ENCODE peak calls at places on chromosomes 13 and 19, in eight cellular contexts. One of them, this sample, is unnamed.

GRCh38 chr13:47484564-47484963 is 516.5 kb downstream of the SUCLA2 start:
- DNase-seq in cardiac muscle cell: peak
- DNase-seq in body of pancreas: no peak
- DNase-seq in neural progenitor cell: no peak
- DNase-seq in sigmoid colon: no peak
- DNase-seq in PC-3: peak
- DNase-seq in suprapubic skin: no peak
- DNase-seq in psoas muscle: no peak
- DNase-seq in this sample: no peak

GRCh38 chr13:29465741-29466293 is 129.7 kb downstream of the SLC7A1 start:
- DNase-seq in PC-3: peak
- DNase-seq in psoas muscle: peak
- DNase-seq in neural progenitor cell: no peak
- DNase-seq in cardiac muscle cell: peak
- DNase-seq in body of pancreas: peak
- DNase-seq in sigmoid colon: peak
- DNase-seq in suprapubic skin: no peak
- DNase-seq in this sample: peak

GRCh38 chr19:44582581-44583265 is 30.6 kb upstream of the IGSF23 start:
- DNase-seq in neural progenitor cell: peak
- DNase-seq in sigmoid colon: no peak
- DNase-seq in body of pancreas: peak
- DNase-seq in cardiac muscle cell: peak
- DNase-seq in psoas muscle: peak
- DNase-seq in PC-3: peak
- DNase-seq in suprapubic skin: no peak
- DNase-seq in this sample: no peak

GRCh38 chr19:51366999-51367564 is 894 bp upstream of the ETFB start:
- DNase-seq in sigmoid colon: no peak
- DNase-seq in body of pancreas: no peak
- DNase-seq in cardiac muscle cell: no peak
- DNase-seq in psoas muscle: peak
- DNase-seq in neural progenitor cell: no peak
- DNase-seq in PC-3: no peak
- DNase-seq in suprapubic skin: peak
- DNase-seq in this sample: no peak

GRCh38 chr13:45121421-45121820 is 1.1 kb downstream of the GTF2F2 start:
- DNase-seq in body of pancreas: no peak
- DNase-seq in neural progenitor cell: peak
- DNase-seq in cardiac muscle cell: peak
- DNase-seq in psoas muscle: no peak
- DNase-seq in PC-3: peak
- DNase-seq in sigmoid colon: no peak
- DNase-seq in suprapubic skin: no peak
- DNase-seq in this sample: peak

GRCh38 chr19:3606690-3607289 is at the start of gene TBXA2R:
- DNase-seq in psoas muscle: peak
- DNase-seq in body of pancreas: peak
- DNase-seq in PC-3: peak
- DNase-seq in suprapubic skin: peak
- DNase-seq in neural progenitor cell: peak
- DNase-seq in sigmoid colon: peak
- DNase-seq in cardiac muscle cell: peak
- DNase-seq in this sample: no peak

GRCh38 chr13:110624766-110625756 is 9.7 kb downstream of the NAXD start:
- DNase-seq in body of pancreas: no peak
- DNase-seq in suprapubic skin: no peak
- DNase-seq in neural progenitor cell: peak
- DNase-seq in cardiac muscle cell: no peak
- DNase-seq in sigmoid colon: no peak
- DNase-seq in PC-3: no peak
- DNase-seq in psoas muscle: no peak
- DNase-seq in this sample: no peak

GRCh38 chr13:100543872-100544602 is 44.6 kb downstream of the GGACT start:
- DNase-seq in neural progenitor cell: no peak
- DNase-seq in psoas muscle: no peak
- DNase-seq in sigmoid colon: no peak
- DNase-seq in PC-3: no peak
- DNase-seq in suprapubic skin: peak
- DNase-seq in cardiac muscle cell: no peak
- DNase-seq in body of pancreas: no peak
- DNase-seq in this sample: no peak

GRCh38 chr19:18340990-18341868 is 831 bp downstream of the PGPEP1 start:
- DNase-seq in neural progenitor cell: peak
- DNase-seq in cardiac muscle cell: peak
- DNase-seq in sigmoid colon: peak
- DNase-seq in PC-3: peak
- DNase-seq in body of pancreas: peak
- DNase-seq in suprapubic skin: peak
- DNase-seq in psoas muscle: peak
- DNase-seq in this sample: no peak

GRCh38 chr13:50699874-50700663 is 143.4 kb downstream of the DLEU7 start:
- DNase-seq in psoas muscle: no peak
- DNase-seq in PC-3: no peak
- DNase-seq in body of pancreas: no peak
- DNase-seq in suprapubic skin: no peak
- DNase-seq in sigmoid colon: no peak
- DNase-seq in cardiac muscle cell: no peak
- DNase-seq in neural progenitor cell: peak
- DNase-seq in this sample: no peak
- H3K27ac ChIP-seq in psoas muscle: peak
- H3K27ac ChIP-seq in PC-3: no peak
- H3K27ac ChIP-seq in body of pancreas: no peak
- H3K27ac ChIP-seq in suprapubic skin: no peak
- H3K27ac ChIP-seq in sigmoid colon: no peak
- H3K27ac ChIP-seq in cardiac muscle cell: no peak
- H3K27ac ChIP-seq in neural progenitor cell: no peak
- H3K27ac ChIP-seq in this sample: no peak

GRCh38 chr19:45659096-45659729 is 8.8 kb upstream of the GIPR start:
- DNase-seq in psoas muscle: no peak
- DNase-seq in sigmoid colon: no peak
- DNase-seq in neural progenitor cell: no peak
- DNase-seq in suprapubic skin: no peak
- DNase-seq in cardiac muscle cell: no peak
- DNase-seq in PC-3: no peak
- DNase-seq in body of pancreas: no peak
- DNase-seq in this sample: no peak
- TF ChIP-seq CTCF in psoas muscle: no peak
- TF ChIP-seq CTCF in sigmoid colon: no peak
- TF ChIP-seq CTCF in neural progenitor cell: no peak
- TF ChIP-seq CTCF in suprapubic skin: no peak
- TF ChIP-seq CTCF in cardiac muscle cell: no peak
- TF ChIP-seq CTCF in PC-3: no peak
- TF ChIP-seq CTCF in body of pancreas: no peak
- TF ChIP-seq CTCF in this sample: no peak

GRCh38 chr13:35697281-35697680 is 220.8 kb upstream of the MAB21L1 start:
- DNase-seq in sigmoid colon: no peak
- DNase-seq in cardiac muscle cell: no peak
- DNase-seq in psoas muscle: no peak
- DNase-seq in body of pancreas: no peak
- DNase-seq in suprapubic skin: peak
- DNase-seq in PC-3: no peak
- DNase-seq in neural progenitor cell: no peak
- DNase-seq in this sample: no peak

GRCh38 chr13:35702316-35702715 is 225.8 kb upstream of the MAB21L1 start:
- DNase-seq in neural progenitor cell: no peak
- DNase-seq in PC-3: no peak
- DNase-seq in cardiac muscle cell: no peak
- DNase-seq in psoas muscle: no peak
- DNase-seq in suprapubic skin: peak
- DNase-seq in body of pancreas: no peak
- DNase-seq in sigmoid colon: no peak
- DNase-seq in this sample: no peak

GRCh38 chr13:35699805-35700204 is 223.3 kb upstream of the MAB21L1 start:
- DNase-seq in suprapubic skin: peak
- DNase-seq in sigmoid colon: peak
- DNase-seq in psoas muscle: peak
- DNase-seq in body of pancreas: no peak
- DNase-seq in cardiac muscle cell: peak
- DNase-seq in PC-3: peak
- DNase-seq in neural progenitor cell: no peak
- DNase-seq in this sample: no peak

GRCh38 chr13:35700661-35701060 is 224.2 kb upstream of the MAB21L1 start:
- DNase-seq in suprapubic skin: no peak
- DNase-seq in cardiac muscle cell: no peak
- DNase-seq in body of pancreas: no peak
- DNase-seq in neural progenitor cell: no peak
- DNase-seq in psoas muscle: no peak
- DNase-seq in sigmoid colon: no peak
- DNase-seq in PC-3: no peak
- DNase-seq in this sample: no peak

DNA sequence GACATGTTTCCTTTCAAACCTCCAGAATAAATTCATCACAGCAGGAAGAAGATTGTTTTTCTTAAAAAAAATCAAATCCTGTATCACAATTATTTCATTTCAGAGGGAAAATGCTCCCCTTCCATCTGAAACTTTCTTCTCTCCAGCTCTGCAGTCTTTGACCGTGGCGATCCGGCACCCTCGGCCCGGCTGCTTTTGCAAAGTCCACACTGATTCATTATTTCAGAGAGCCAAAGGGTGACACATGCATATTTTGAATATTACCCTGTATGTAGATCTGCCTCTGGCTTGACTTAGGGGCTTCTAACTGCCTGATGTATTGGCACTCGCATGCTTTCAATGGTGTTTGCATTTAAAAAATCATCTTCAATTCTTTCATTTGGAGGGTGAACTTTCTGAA is 222.7 kb upstream of the MAB21L1 start:
- DNase-seq in body of pancreas: no peak
- DNase-seq in neural progenitor cell: no peak
- DNase-seq in cardiac muscle cell: peak
- DNase-seq in PC-3: peak
- DNase-seq in suprapubic skin: peak
- DNase-seq in sigmoid colon: peak
- DNase-seq in psoas muscle: peak
- DNase-seq in this sample: no peak
- H3K27ac ChIP-seq in body of pancreas: no peak
- H3K27ac ChIP-seq in neural progenitor cell: no peak
- H3K27ac ChIP-seq in cardiac muscle cell: no peak
- H3K27ac ChIP-seq in PC-3: no peak
- H3K27ac ChIP-seq in suprapubic skin: peak
- H3K27ac ChIP-seq in sigmoid colon: peak
- H3K27ac ChIP-seq in psoas muscle: no peak
- H3K27ac ChIP-seq in this sample: no peak

GRCh38 chr19:39345956-39346355 is 3.7 kb downstream of the SAMD4B start:
- DNase-seq in PC-3: no peak
- DNase-seq in suprapubic skin: no peak
- DNase-seq in sigmoid colon: no peak
- DNase-seq in body of pancreas: no peak
- DNase-seq in psoas muscle: no peak
- DNase-seq in neural progenitor cell: no peak
- DNase-seq in cardiac muscle cell: no peak
- DNase-seq in this sample: no peak
- TF ChIP-seq CTCF in PC-3: no peak
- TF ChIP-seq CTCF in suprapubic skin: no peak
- TF ChIP-seq CTCF in sigmoid colon: no peak
- TF ChIP-seq CTCF in body of pancreas: no peak
- TF ChIP-seq CTCF in psoas muscle: no peak
- TF ChIP-seq CTCF in neural progenitor cell: peak
- TF ChIP-seq CTCF in cardiac muscle cell: peak
- TF ChIP-seq CTCF in this sample: no peak

GRCh38 chr13:97121894-97122293 is 100.2 kb upstream of the MBNL2 start:
- DNase-seq in neural progenitor cell: no peak
- DNase-seq in body of pancreas: no peak
- DNase-seq in cardiac muscle cell: peak
- DNase-seq in PC-3: peak
- DNase-seq in suprapubic skin: no peak
- DNase-seq in psoas muscle: no peak
- DNase-seq in sigmoid colon: no peak
- DNase-seq in this sample: no peak

GRCh38 chr13:97120976-97121375 is 101.2 kb upstream of the MBNL2 start:
- DNase-seq in sigmoid colon: no peak
- DNase-seq in neural progenitor cell: no peak
- DNase-seq in PC-3: peak
- DNase-seq in suprapubic skin: no peak
- DNase-seq in cardiac muscle cell: no peak
- DNase-seq in psoas muscle: no peak
- DNase-seq in body of pancreas: no peak
- DNase-seq in this sample: no peak

GRCh38 chr13:97124237-97124636 is 97.9 kb upstream of the MBNL2 start:
- DNase-seq in cardiac muscle cell: no peak
- DNase-seq in sigmoid colon: no peak
- DNase-seq in suprapubic skin: no peak
- DNase-seq in neural progenitor cell: no peak
- DNase-seq in psoas muscle: no peak
- DNase-seq in PC-3: no peak
- DNase-seq in body of pancreas: no peak
- DNase-seq in this sample: no peak

GRCh38 chr13:97119899-97120745 is 102.0 kb upstream of the MBNL2 start:
- DNase-seq in cardiac muscle cell: no peak
- DNase-seq in neural progenitor cell: no peak
- DNase-seq in PC-3: peak
- DNase-seq in psoas muscle: no peak
- DNase-seq in sigmoid colon: no peak
- DNase-seq in body of pancreas: no peak
- DNase-seq in suprapubic skin: no peak
- DNase-seq in this sample: no peak

DNA sequence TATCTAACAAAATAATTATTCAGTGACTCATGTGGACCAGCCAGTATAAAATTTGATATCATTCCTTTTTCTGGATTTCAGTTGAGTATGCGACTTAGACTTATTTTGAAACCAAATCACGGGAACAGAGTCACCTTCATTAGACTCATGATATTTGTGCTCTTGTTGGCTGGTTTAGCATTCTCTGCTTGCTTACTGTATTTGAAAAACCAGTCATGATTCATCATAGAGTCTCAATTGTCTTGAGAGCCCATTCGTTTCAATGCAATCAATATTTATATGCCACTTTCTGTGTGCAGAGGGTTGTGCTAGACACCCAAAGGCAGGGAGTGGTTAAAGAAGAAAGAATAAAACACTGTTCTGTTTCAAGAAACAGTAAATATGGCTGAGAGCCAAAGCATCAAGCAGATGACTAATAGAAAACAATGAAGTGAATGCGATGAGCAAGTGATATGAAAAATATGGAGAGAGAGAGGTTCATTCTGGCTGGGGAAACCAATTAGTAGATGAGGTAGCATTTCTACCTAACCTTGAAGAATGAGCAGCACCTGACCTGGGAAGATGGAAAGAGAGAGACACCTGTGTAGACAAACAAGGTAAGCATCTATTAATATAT is 99.6 kb upstream of the MBNL2 start:
- DNase-seq in psoas muscle: no peak
- DNase-seq in sigmoid colon: no peak
- DNase-seq in cardiac muscle cell: peak
- DNase-seq in body of pancreas: no peak
- DNase-seq in suprapubic skin: no peak
- DNase-seq in PC-3: peak
- DNase-seq in neural progenitor cell: no peak
- DNase-seq in this sample: peak
- H3K27ac ChIP-seq in psoas muscle: no peak
- H3K27ac ChIP-seq in sigmoid colon: peak
- H3K27ac ChIP-seq in cardiac muscle cell: no peak
- H3K27ac ChIP-seq in body of pancreas: no peak
- H3K27ac ChIP-seq in suprapubic skin: no peak
- H3K27ac ChIP-seq in PC-3: peak
- H3K27ac ChIP-seq in neural progenitor cell: no peak
- H3K27ac ChIP-seq in this sample: no peak

This sample was measured in RWPE1.